ENCODE peak calls at places on chromosomes 5 and 9, in ten cellular contexts. S, F, P, O, U, Z, I, E, A and B are unnamed samples.

GRCh38 chr9:108047264-108047663 is 557.7 kb upstream of the KLF4 start:
- DNase-seq in E (no peak), A (no peak), Z (no peak), O (no peak), F (no peak), U (no peak), S (no peak), P (no peak), I (no peak), B (no peak)

GRCh38 chr5:59863777-59864176 is 29.7 kb downstream of the PDE4D start:
- DNase-seq in Z (no peak), P (no peak), E (no peak), F (no peak), U (no peak), I (no peak), S (no peak), A (no peak), O (no peak), B (no peak)

GRCh38 chr5:102971693-102972293 is 148.1 kb downstream of the GIN1 start:
- DNase-seq in I (no peak), E (no peak), A (no peak), U (no peak), Z (peak), S (peak), F (peak), P (no peak), O (no peak), B (peak)

GRCh38 chr5:180495292-180495691 is 1.1 kb downstream of the CNOT6 start:
- DNase-seq in O (no peak), F (no peak), S (no peak), I (no peak), U (no peak), Z (no peak), E (no peak), A (no peak), P (no peak), B (peak)

GRCh38 chr9:81575976-81576375 is 113.4 kb downstream of the TLE1 start:
- DNase-seq in S (no peak), E (no peak), P (no peak), F (no peak), Z (no peak), A (no peak), O (no peak), I (no peak), U (no peak), B (no peak)

GRCh38 chr5:156815988-156816599 is 34.0 kb upstream of the PPP1R2B start:
- DNase-seq in F (peak), O (no peak), U (no peak), P (peak), I (no peak), Z (no peak), S (peak), A (no peak), E (no peak), B (peak)

GRCh38 chr5:76372320-76373054 is 30.6 kb upstream of the IQGAP2 start:
- DNase-seq in F (peak), E (no peak), I (peak), A (no peak), Z (peak), U (peak), O (no peak), S (peak), P (peak), B (peak)

GRCh38 chr5:59158165-59158564 is 575.3 kb downstream of the RAB3C start:
- DNase-seq in I (no peak), O (no peak), A (no peak), S (no peak), U (no peak), E (no peak), Z (no peak), P (no peak), F (no peak), B (no peak)

GRCh38 chr5:22557251-22557650 is 295.9 kb downstream of the CDH12 start:
- DNase-seq in F (no peak), P (no peak), Z (no peak), U (no peak), I (no peak), S (no peak), O (no peak), A (no peak), E (no peak), B (no peak)